ENCODE peak calls at places on chromosome 22, in five cellular contexts. W is SK-N-SH, D is fibroblast of lung, G is neural progenitor cell, A is IMR-90. X is an unnamed sample.

GRCh38 chr22:39297490-39298193 is 21.8 kb downstream of the RPL3 start:
- DNase-seq in W (no peak), D (no peak), G (no peak), A (no peak), X (no peak)

GRCh38 chr22:36467946-36468345 is 13.5 kb downstream of the TXN2 start:
- DNase-seq in W (no peak), D (peak), G (no peak), A (peak), X (peak)

GRCh38 chr22:32823024-32823730 is 21.7 kb downstream of the TIMP3 start:
- DNase-seq in W (peak), D (no peak), G (peak), A (peak), X (no peak)

GRCh38 chr22:41197046-41197807 is 7.9 kb upstream of the L3MBTL2 start:
- DNase-seq in W (peak), D (peak), G (peak), A (peak), X (peak)

GRCh38 chr22:27105142-27106025 is 448.0 kb downstream of the MIAT start:
- DNase-seq in W (no peak), D (peak), G (no peak), A (peak), X (no peak)

GRCh38 chr22:26431151-26431995 is 2.3 kb downstream of the ASPHD2 start:
- DNase-seq in W (no peak), D (no peak), G (no peak), A (no peak), X (no peak)

GRCh38 chr22:38738475-38739070 is 17.2 kb downstream of the SUN2 start:
- DNase-seq in W (no peak), D (no peak), G (no peak), A (no peak), X (no peak)

GRCh38 chr22:36731916-36732315 is 28.4 kb upstream of the CACNG2 start:
- DNase-seq in W (no peak), D (no peak), G (no peak), A (no peak), X (no peak)

GRCh38 chr22:36486619-36487384 is 5.4 kb upstream of the TXN2 start:
- DNase-seq in W (no peak), D (peak), G (peak), A (peak), X (peak)

GRCh38 chr22:35257002-35257320 is 332 bp upstream of the HMGXB4 start:
- DNase-seq in W (peak), D (no peak), G (no peak), A (no peak), X (no peak)
- H3K9ac ChIP-seq in W (peak), D (peak), G (peak), A (peak), X (peak)

GRCh38 chr22:25353516-25354445 is 134.3 kb downstream of the CRYBB2 start:
- DNase-seq in W (no peak), D (no peak), G (no peak), A (no peak), X (no peak)

GRCh38 chr22:25354456-25354855 is 135.0 kb downstream of the CRYBB2 start:
- DNase-seq in W (no peak), D (no peak), G (no peak), A (no peak), X (no peak)

GRCh38 chr22:25352294-25352680 is 132.8 kb downstream of the CRYBB2 start:
- DNase-seq in W (no peak), D (no peak), G (no peak), A (no peak), X (no peak)

GRCh38 chr22:25350551-25350971 is 131.1 kb downstream of the CRYBB2 start:
- DNase-seq in W (no peak), D (no peak), G (no peak), A (no peak), X (no peak)

GRCh38 chr22:25351631-25352293 is 132.3 kb downstream of the CRYBB2 start:
- DNase-seq in W (no peak), D (no peak), G (no peak), A (no peak), X (no peak)
- H3K9ac ChIP-seq in W (no peak), D (no peak), G (no peak), A (no peak), X (no peak)

GRCh38 chr22:42321908-42322561 is 51.6 kb upstream of the TCF20 start:
- DNase-seq in W (no peak), D (no peak), G (peak), A (no peak), X (peak)

GRCh38 chr22:42320463-42321416 is 50.3 kb upstream of the TCF20 start:
- DNase-seq in W (no peak), D (no peak), G (no peak), A (no peak), X (no peak)

GRCh38 chr22:42323971-42324370 is 53.5 kb upstream of the TCF20 start:
- DNase-seq in W (no peak), D (no peak), G (no peak), A (no peak), X (no peak)

GRCh38 chr22:42324566-42324965 is 54.1 kb upstream of the TCF20 start:
- DNase-seq in W (no peak), D (no peak), G (no peak), A (no peak), X (no peak)

GRCh38 chr22:42322562-42322926 is 52.1 kb upstream of the TCF20 start:
- DNase-seq in W (no peak), D (no peak), G (no peak), A (no peak), X (no peak)
- H3K9ac ChIP-seq in W (no peak), D (no peak), G (no peak), A (no peak), X (peak)

GRCh38 chr22:22754268-22754657 is 109.8 kb downstream of the GGTLC2 start:
- DNase-seq in W (no peak), D (no peak), G (no peak), A (no peak), X (no peak)
- H3K9ac ChIP-seq in W (no peak), D (no peak), G (no peak), A (no peak), X (no peak)

DNA sequence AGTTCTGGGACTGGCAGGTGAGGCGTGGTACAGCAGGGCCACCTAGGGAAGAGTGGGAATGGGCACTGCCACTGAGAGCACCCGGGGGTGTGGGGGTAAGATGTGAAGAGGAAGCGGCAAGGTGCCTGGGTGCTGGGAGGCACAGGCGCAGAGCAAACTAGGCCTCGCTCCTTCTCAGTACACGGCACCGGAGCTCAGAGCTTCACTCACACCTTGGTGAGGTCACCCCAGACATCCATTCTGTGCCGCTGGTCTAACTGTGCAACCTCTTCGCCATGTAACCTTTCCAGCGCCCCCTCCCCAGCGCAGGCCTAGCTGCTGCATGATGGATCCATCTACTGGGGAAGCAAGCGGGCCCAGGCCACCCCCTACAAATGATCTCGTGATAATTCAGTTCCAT is 1475.0 kb downstream of the TBC1D22A start:
- DNase-seq in W (no peak), D (no peak), G (no peak), A (no peak), X (no peak)
- H3K9ac ChIP-seq in W (no peak), D (no peak), G (no peak), A (no peak), X (no peak)

GRCh38 chr22:34696557-34696956 is 369.4 kb upstream of the ISX start:
- DNase-seq in W (no peak), D (no peak), G (peak), A (no peak), X (no peak)
- H3K9ac ChIP-seq in W (no peak), D (no peak), G (no peak), A (no peak), X (no peak)

GRCh38 chr22:47632646-47633045 is 870.2 kb downstream of the TBC1D22A start:
- DNase-seq in W (no peak), D (no peak), G (no peak), A (no peak), X (no peak)
- H3K9ac ChIP-seq in W (no peak), D (no peak), G (no peak), A (no peak), X (no peak)

GRCh38 chr22:21736948-21737347 is 1.4 kb upstream of the YPEL1 start:
- DNase-seq in W (no peak), D (no peak), G (no peak), A (no peak), X (no peak)

GRCh38 chr22:21734540-21735197 is 925 bp downstream of the YPEL1 start:
- DNase-seq in W (no peak), D (no peak), G (peak), A (no peak), X (no peak)

GRCh38 chr22:21736084-21736642 is 569 bp upstream of the YPEL1 start:
- DNase-seq in W (no peak), D (no peak), G (no peak), A (no peak), X (no peak)

GRCh38 chr22:21738081-21738480 is 2.5 kb upstream of the YPEL1 start:
- DNase-seq in W (no peak), D (no peak), G (no peak), A (no peak), X (no peak)

GRCh38 chr22:21735198-21736083 is at the start of gene YPEL1:
- DNase-seq in W (peak), D (peak), G (peak), A (peak), X (peak)
- H3K9ac ChIP-seq in W (peak), D (peak), G (peak), A (peak), X (no peak)

GRCh38 chr22:20550057-20550817 is 42.8 kb downstream of the MED15 start:
- DNase-seq in W (no peak), D (no peak), G (no peak), A (no peak), X (no peak)
- H3K9ac ChIP-seq in W (no peak), D (peak), G (no peak), A (peak), X (no peak)

X was measured in mammary epithelial cell.